ENCODE peak calls at places on chromosomes 4 and X, in four cellular contexts. One of them, this sample, is unnamed.

GRCh38 chrX:13266641-13267420 is 53.0 kb downstream of the ATXN3L start:
- DNase-seq in IMR-90: peak; percentile 49
- DNase-seq in activated T-helper 1 cell treated with anti-CD3 and anti-CD28 coated beads, Interleukin-2, amount 50 U/mL, for 16 hours: no peak
- DNase-seq in activated T-cell treated with anti-CD3 and anti-CD28 coated beads, Interleukin-2, amount 50 U/mL, for 72 hours: no peak
- DNase-seq in this sample: no peak

GRCh38 chr4:81466841-81467671 is 4.7 kb downstream of the RASGEF1B start:
- DNase-seq in activated T-cell treated with anti-CD3 and anti-CD28 coated beads, Interleukin-2, amount 50 U/mL, for 72 hours: peak; percentile 77
- DNase-seq in IMR-90: peak; percentile 66
- DNase-seq in activated T-helper 1 cell treated with anti-CD3 and anti-CD28 coated beads, Interleukin-2, amount 50 U/mL, for 16 hours: peak; percentile 30
- DNase-seq in this sample: no peak

GRCh38 chrX:132092439-132093065 is 35.3 kb downstream of the FRMD7 start:
- DNase-seq in IMR-90: peak; percentile 61
- DNase-seq in activated T-cell treated with anti-CD3 and anti-CD28 coated beads, Interleukin-2, amount 50 U/mL, for 72 hours: peak; percentile 44
- DNase-seq in activated T-helper 1 cell treated with anti-CD3 and anti-CD28 coated beads, Interleukin-2, amount 50 U/mL, for 16 hours: peak; percentile 4
- DNase-seq in this sample: no peak

GRCh38 chrX:102767287-102767686 is 46.7 kb downstream of the GPRASP3 start:
- DNase-seq in activated T-cell treated with anti-CD3 and anti-CD28 coated beads, Interleukin-2, amount 50 U/mL, for 72 hours: no peak
- DNase-seq in activated T-helper 1 cell treated with anti-CD3 and anti-CD28 coated beads, Interleukin-2, amount 50 U/mL, for 16 hours: no peak
- DNase-seq in IMR-90: no peak
- DNase-seq in this sample: no peak

GRCh38 chr4:1727117-1728031 is 6.1 kb downstream of the TACC3 start:
- DNase-seq in activated T-cell treated with anti-CD3 and anti-CD28 coated beads, Interleukin-2, amount 50 U/mL, for 72 hours: no peak
- DNase-seq in activated T-helper 1 cell treated with anti-CD3 and anti-CD28 coated beads, Interleukin-2, amount 50 U/mL, for 16 hours: no peak
- DNase-seq in IMR-90: peak; percentile 75
- DNase-seq in this sample: no peak

GRCh38 chr4:13966241-13967195 is 339.0 kb upstream of the BOD1L1 start:
- DNase-seq in activated T-cell treated with anti-CD3 and anti-CD28 coated beads, Interleukin-2, amount 50 U/mL, for 72 hours: no peak
- DNase-seq in IMR-90: peak; percentile 82
- DNase-seq in activated T-helper 1 cell treated with anti-CD3 and anti-CD28 coated beads, Interleukin-2, amount 50 U/mL, for 16 hours: no peak
- DNase-seq in this sample: no peak

GRCh38 chrX:53317365-53318069 is 36.1 kb upstream of the IQSEC2 start:
- DNase-seq in activated T-cell treated with anti-CD3 and anti-CD28 coated beads, Interleukin-2, amount 50 U/mL, for 72 hours: peak; percentile 71
- DNase-seq in activated T-helper 1 cell treated with anti-CD3 and anti-CD28 coated beads, Interleukin-2, amount 50 U/mL, for 16 hours: peak; percentile 37
- DNase-seq in IMR-90: peak; percentile 43
- DNase-seq in this sample: peak; percentile 54

GRCh38 chr4:6702761-6703160 is 6.9 kb downstream of the MRFAP1L1 start:
- DNase-seq in activated T-cell treated with anti-CD3 and anti-CD28 coated beads, Interleukin-2, amount 50 U/mL, for 72 hours: no peak
- DNase-seq in activated T-helper 1 cell treated with anti-CD3 and anti-CD28 coated beads, Interleukin-2, amount 50 U/mL, for 16 hours: no peak
- DNase-seq in IMR-90: no peak
- DNase-seq in this sample: no peak

GRCh38 chrX:73401591-73402266 is 45.1 kb upstream of the CDX4 start:
- DNase-seq in activated T-helper 1 cell treated with anti-CD3 and anti-CD28 coated beads, Interleukin-2, amount 50 U/mL, for 16 hours: no peak
- DNase-seq in activated T-cell treated with anti-CD3 and anti-CD28 coated beads, Interleukin-2, amount 50 U/mL, for 72 hours: no peak
- DNase-seq in IMR-90: no peak
- DNase-seq in this sample: no peak

GRCh38 chr4:3787489-3788365 is 21.5 kb downstream of the ADRA2C start:
- DNase-seq in activated T-helper 1 cell treated with anti-CD3 and anti-CD28 coated beads, Interleukin-2, amount 50 U/mL, for 16 hours: no peak
- DNase-seq in activated T-cell treated with anti-CD3 and anti-CD28 coated beads, Interleukin-2, amount 50 U/mL, for 72 hours: no peak
- DNase-seq in IMR-90: no peak
- DNase-seq in this sample: no peak

GRCh38 chr4:94304365-94304971 is 38.2 kb downstream of the HPGDS start:
- DNase-seq in IMR-90: peak; percentile 42
- DNase-seq in activated T-helper 1 cell treated with anti-CD3 and anti-CD28 coated beads, Interleukin-2, amount 50 U/mL, for 16 hours: no peak
- DNase-seq in activated T-cell treated with anti-CD3 and anti-CD28 coated beads, Interleukin-2, amount 50 U/mL, for 72 hours: peak; percentile 1
- DNase-seq in this sample: no peak

GRCh38 chrX:107556967-107557366 is 71.3 kb upstream of the PRPS1 start:
- DNase-seq in IMR-90: no peak
- DNase-seq in activated T-cell treated with anti-CD3 and anti-CD28 coated beads, Interleukin-2, amount 50 U/mL, for 72 hours: no peak
- DNase-seq in activated T-helper 1 cell treated with anti-CD3 and anti-CD28 coated beads, Interleukin-2, amount 50 U/mL, for 16 hours: no peak
- DNase-seq in this sample: no peak

GRCh38 chrX:114344756-114345155 is 239.1 kb upstream of the HTR2C start:
- DNase-seq in activated T-cell treated with anti-CD3 and anti-CD28 coated beads, Interleukin-2, amount 50 U/mL, for 72 hours: no peak
- DNase-seq in IMR-90: peak; percentile 22
- DNase-seq in activated T-helper 1 cell treated with anti-CD3 and anti-CD28 coated beads, Interleukin-2, amount 50 U/mL, for 16 hours: no peak
- DNase-seq in this sample: no peak

GRCh38 chrX:11407331-11408110 is 114.3 kb downstream of the AMELX start:
- DNase-seq in IMR-90: peak; percentile 23
- DNase-seq in activated T-helper 1 cell treated with anti-CD3 and anti-CD28 coated beads, Interleukin-2, amount 50 U/mL, for 16 hours: no peak
- DNase-seq in activated T-cell treated with anti-CD3 and anti-CD28 coated beads, Interleukin-2, amount 50 U/mL, for 72 hours: no peak
- DNase-seq in this sample: no peak

GRCh38 chr4:125397226-125397625 is 82.5 kb downstream of the FAT4 start:
- DNase-seq in IMR-90: no peak
- DNase-seq in activated T-cell treated with anti-CD3 and anti-CD28 coated beads, Interleukin-2, amount 50 U/mL, for 72 hours: no peak
- DNase-seq in activated T-helper 1 cell treated with anti-CD3 and anti-CD28 coated beads, Interleukin-2, amount 50 U/mL, for 16 hours: no peak
- DNase-seq in this sample: no peak

GRCh38 chr4:99149620-99150019 is 5.5 kb upstream of the ADH4 start:
- DNase-seq in activated T-cell treated with anti-CD3 and anti-CD28 coated beads, Interleukin-2, amount 50 U/mL, for 72 hours: no peak
- DNase-seq in activated T-helper 1 cell treated with anti-CD3 and anti-CD28 coated beads, Interleukin-2, amount 50 U/mL, for 16 hours: no peak
- DNase-seq in IMR-90: no peak
- DNase-seq in this sample: no peak

GRCh38 chrX:2934715-2935363 is 5.7 kb upstream of the ARSD start:
- DNase-seq in activated T-helper 1 cell treated with anti-CD3 and anti-CD28 coated beads, Interleukin-2, amount 50 U/mL, for 16 hours: no peak
- DNase-seq in IMR-90: no peak
- DNase-seq in activated T-cell treated with anti-CD3 and anti-CD28 coated beads, Interleukin-2, amount 50 U/mL, for 72 hours: no peak
- DNase-seq in this sample: no peak

GRCh38 chr4:187396106-187396505 is 599.5 kb upstream of the ZFP42 start:
- DNase-seq in IMR-90: no peak
- DNase-seq in activated T-helper 1 cell treated with anti-CD3 and anti-CD28 coated beads, Interleukin-2, amount 50 U/mL, for 16 hours: no peak
- DNase-seq in activated T-cell treated with anti-CD3 and anti-CD28 coated beads, Interleukin-2, amount 50 U/mL, for 72 hours: no peak
- DNase-seq in this sample: no peak

GRCh38 chrX:44260609-44261008 is 82.9 kb downstream of the EFHC2 start:
- DNase-seq in activated T-helper 1 cell treated with anti-CD3 and anti-CD28 coated beads, Interleukin-2, amount 50 U/mL, for 16 hours: no peak
- DNase-seq in activated T-cell treated with anti-CD3 and anti-CD28 coated beads, Interleukin-2, amount 50 U/mL, for 72 hours: no peak
- DNase-seq in IMR-90: no peak
- DNase-seq in this sample: no peak

GRCh38 chrX:79161655-79162054 is 17.2 kb downstream of the GPR174 start:
- DNase-seq in IMR-90: no peak
- DNase-seq in activated T-cell treated with anti-CD3 and anti-CD28 coated beads, Interleukin-2, amount 50 U/mL, for 72 hours: peak; percentile 38
- DNase-seq in activated T-helper 1 cell treated with anti-CD3 and anti-CD28 coated beads, Interleukin-2, amount 50 U/mL, for 16 hours: no peak
- DNase-seq in this sample: no peak

GRCh38 chrX:100449696-100450606 is 39.9 kb upstream of the PCDH19 start:
- DNase-seq in activated T-cell treated with anti-CD3 and anti-CD28 coated beads, Interleukin-2, amount 50 U/mL, for 72 hours: no peak
- DNase-seq in IMR-90: no peak
- DNase-seq in activated T-helper 1 cell treated with anti-CD3 and anti-CD28 coated beads, Interleukin-2, amount 50 U/mL, for 16 hours: no peak
- DNase-seq in this sample: no peak

GRCh38 chr4:183124865-183125264 is 25.8 kb downstream of the WWC2 start:
- DNase-seq in activated T-cell treated with anti-CD3 and anti-CD28 coated beads, Interleukin-2, amount 50 U/mL, for 72 hours: no peak
- DNase-seq in activated T-helper 1 cell treated with anti-CD3 and anti-CD28 coated beads, Interleukin-2, amount 50 U/mL, for 16 hours: no peak
- DNase-seq in IMR-90: no peak
- DNase-seq in this sample: no peak

GRCh38 chr4:24514808-24515207 is 69.5 kb downstream of the DHX15 start:
- DNase-seq in IMR-90: no peak
- DNase-seq in activated T-cell treated with anti-CD3 and anti-CD28 coated beads, Interleukin-2, amount 50 U/mL, for 72 hours: no peak
- DNase-seq in activated T-helper 1 cell treated with anti-CD3 and anti-CD28 coated beads, Interleukin-2, amount 50 U/mL, for 16 hours: no peak
- DNase-seq in this sample: no peak

GRCh38 chr4:158945529-158946108 is 157.3 kb upstream of the RAPGEF2 start:
- DNase-seq in IMR-90: no peak
- DNase-seq in activated T-cell treated with anti-CD3 and anti-CD28 coated beads, Interleukin-2, amount 50 U/mL, for 72 hours: no peak
- DNase-seq in activated T-helper 1 cell treated with anti-CD3 and anti-CD28 coated beads, Interleukin-2, amount 50 U/mL, for 16 hours: no peak
- DNase-seq in this sample: no peak

This sample was measured in activated B cell treated with CpG ODN at 0.5 μM for 24 hours.